ENCODE peak calls at places on chromosomes 2 and 18, in eight cellular contexts. One of them, this sample, is unnamed.

GRCh38 chr2:23418490-23418911 is 33.5 kb downstream of the KLHL29 start:
- DNase-seq in lower lobe of right lung: no peak
- DNase-seq in NCI-H1694: no peak
- DNase-seq in T-helper 9 cell: no peak
- DNase-seq in activated T-cell treated with anti-CD3 and anti-CD28 coated beads for 1 hour: no peak
- DNase-seq in MM.1S: no peak
- DNase-seq in AG08395: peak
- DNase-seq in left lobe of liver: no peak
- DNase-seq in this sample: no peak

GRCh38 chr18:12086677-12087482 is 6.8 kb upstream of the ANKRD62 start:
- DNase-seq in lower lobe of right lung: no peak
- DNase-seq in NCI-H1694: no peak
- DNase-seq in T-helper 9 cell: no peak
- DNase-seq in activated T-cell treated with anti-CD3 and anti-CD28 coated beads for 1 hour: no peak
- DNase-seq in MM.1S: no peak
- DNase-seq in AG08395: no peak
- DNase-seq in left lobe of liver: no peak
- DNase-seq in this sample: no peak

GRCh38 chr18:11996190-11996754 is 15.0 kb downstream of the IMPA2 start:
- DNase-seq in lower lobe of right lung: peak
- DNase-seq in NCI-H1694: no peak
- DNase-seq in T-helper 9 cell: no peak
- DNase-seq in activated T-cell treated with anti-CD3 and anti-CD28 coated beads for 1 hour: no peak
- DNase-seq in MM.1S: no peak
- DNase-seq in AG08395: no peak
- DNase-seq in left lobe of liver: no peak
- DNase-seq in this sample: no peak

GRCh38 chr18:26119246-26119645 is 14.4 kb upstream of the PSMA8 start:
- DNase-seq in lower lobe of right lung: no peak
- DNase-seq in NCI-H1694: no peak
- DNase-seq in T-helper 9 cell: no peak
- DNase-seq in activated T-cell treated with anti-CD3 and anti-CD28 coated beads for 1 hour: no peak
- DNase-seq in MM.1S: no peak
- DNase-seq in AG08395: no peak
- DNase-seq in left lobe of liver: no peak
- DNase-seq in this sample: no peak

GRCh38 chr2:43605079-43605655 is 9.3 kb upstream of the THADA start:
- DNase-seq in lower lobe of right lung: no peak
- DNase-seq in NCI-H1694: peak
- DNase-seq in T-helper 9 cell: no peak
- DNase-seq in activated T-cell treated with anti-CD3 and anti-CD28 coated beads for 1 hour: no peak
- DNase-seq in MM.1S: peak
- DNase-seq in AG08395: peak
- DNase-seq in left lobe of liver: no peak
- DNase-seq in this sample: peak

GRCh38 chr2:96113951-96114350 is 2.4 kb downstream of the ADRA2B start:
- DNase-seq in lower lobe of right lung: peak
- DNase-seq in NCI-H1694: no peak
- DNase-seq in T-helper 9 cell: no peak
- DNase-seq in activated T-cell treated with anti-CD3 and anti-CD28 coated beads for 1 hour: no peak
- DNase-seq in MM.1S: no peak
- DNase-seq in AG08395: no peak
- DNase-seq in left lobe of liver: no peak
- DNase-seq in this sample: no peak

GRCh38 chr18:45785015-45785597 is 40.4 kb upstream of the SIGLEC15 start:
- DNase-seq in lower lobe of right lung: no peak
- DNase-seq in NCI-H1694: no peak
- DNase-seq in T-helper 9 cell: no peak
- DNase-seq in activated T-cell treated with anti-CD3 and anti-CD28 coated beads for 1 hour: no peak
- DNase-seq in MM.1S: no peak
- DNase-seq in AG08395: no peak
- DNase-seq in left lobe of liver: no peak
- DNase-seq in this sample: no peak

GRCh38 chr2:231110551-231110950 is 14.3 kb downstream of the HTR2B start:
- DNase-seq in lower lobe of right lung: no peak
- DNase-seq in NCI-H1694: no peak
- DNase-seq in T-helper 9 cell: no peak
- DNase-seq in activated T-cell treated with anti-CD3 and anti-CD28 coated beads for 1 hour: no peak
- DNase-seq in MM.1S: no peak
- DNase-seq in AG08395: peak
- DNase-seq in left lobe of liver: no peak
- DNase-seq in this sample: no peak

GRCh38 chr2:21220930-21221329 is 97.2 kb downstream of the TDRD15 start:
- DNase-seq in lower lobe of right lung: no peak
- DNase-seq in NCI-H1694: no peak
- DNase-seq in T-helper 9 cell: no peak
- DNase-seq in activated T-cell treated with anti-CD3 and anti-CD28 coated beads for 1 hour: no peak
- DNase-seq in MM.1S: no peak
- DNase-seq in AG08395: no peak
- DNase-seq in left lobe of liver: no peak
- DNase-seq in this sample: no peak

GRCh38 chr2:239882781-239883180 is 142.4 kb downstream of the NDUFA10 start:
- DNase-seq in lower lobe of right lung: no peak
- DNase-seq in NCI-H1694: no peak
- DNase-seq in T-helper 9 cell: no peak
- DNase-seq in activated T-cell treated with anti-CD3 and anti-CD28 coated beads for 1 hour: no peak
- DNase-seq in MM.1S: no peak
- DNase-seq in AG08395: no peak
- DNase-seq in left lobe of liver: peak
- DNase-seq in this sample: peak

GRCh38 chr2:66446178-66446860 is 11.4 kb downstream of the MEIS1 start:
- DNase-seq in lower lobe of right lung: peak
- DNase-seq in NCI-H1694: no peak
- DNase-seq in T-helper 9 cell: no peak
- DNase-seq in activated T-cell treated with anti-CD3 and anti-CD28 coated beads for 1 hour: no peak
- DNase-seq in MM.1S: no peak
- DNase-seq in AG08395: peak
- DNase-seq in left lobe of liver: no peak
- DNase-seq in this sample: peak